ENCODE peak calls at places on chromosomes 4 and X, in six cellular contexts. Q is tibial artery; N is T1000; T is T47D; W is stimulated activated naive B cell treated with anti-CD40 and anti-IgM and Interleukin-4, amounts not matched to agents 10 μg/mL and 1 μg/mL and 100 μg/mL, for 72 hours; B is HFFc6. S is an unnamed sample.

GRCh38 chr4:125049711-125050110 is 265.0 kb upstream of the FAT4 start:
- DNase-seq in Q (no peak), N (no peak), T (no peak), W (no peak), B (no peak), S (no peak)

GRCh38 chr4:8199594-8200301 is 658 bp downstream of the SH3TC1 start:
- DNase-seq in Q (no peak), N (no peak), T (no peak), W (no peak), B (no peak), S (no peak)

GRCh38 chrX:78303086-78303485 is 24.3 kb downstream of the CYSLTR1 start:
- DNase-seq in Q (no peak), N (no peak), T (no peak), W (no peak), B (no peak), S (no peak)

GRCh38 chrX:29940750-29941149 is 274.6 kb upstream of the MAGEB2 start:
- DNase-seq in Q (no peak), N (no peak), T (no peak), W (no peak), B (no peak), S (no peak)

GRCh38 chrX:103404225-103405008 is 28.1 kb downstream of the BEX3 start:
- DNase-seq in Q (peak), N (peak), T (no peak), W (peak), B (peak), S (peak)

GRCh38 chr4:173490256-173490655 is 39.8 kb downstream of the HAND2 start:
- DNase-seq in Q (no peak), N (no peak), T (no peak), W (no peak), B (no peak), S (no peak)

GRCh38 chr4:125319311-125319710 is 4.6 kb downstream of the FAT4 start:
- DNase-seq in Q (no peak), N (no peak), T (no peak), W (no peak), B (no peak), S (no peak)

GRCh38 chr4:162535121-162535520 is 371.3 kb upstream of the FSTL5 start:
- DNase-seq in Q (no peak), N (no peak), T (no peak), W (no peak), B (no peak), S (no peak)

GRCh38 chr4:3332498-3332897 is 39.7 kb downstream of the RGS12 start:
- DNase-seq in Q (no peak), N (no peak), T (no peak), W (no peak), B (no peak), S (no peak)

S was measured in EL.